ENCODE peak calls at places on chromosomes 3 and 15, in four cellular contexts. P, A, I and L are unnamed samples.

GRCh38 chr15:25061808-25062550 is 107.2 kb downstream of the SNRPN start:
- DNase-seq in P (no peak), A (no peak), I (no peak), L (no peak)

GRCh38 chr3:45021524-45021923 is 4.6 kb upstream of the CLEC3B start:
- DNase-seq in A (no peak), I (no peak), P (no peak), L (no peak)

GRCh38 chr3:64575211-64575844 is 112.5 kb downstream of the ADAMTS9 start:
- DNase-seq in P (peak), A (no peak), I (peak), L (peak)

GRCh38 chr3:61574854-61575253 is 13.5 kb downstream of the PTPRG start:
- DNase-seq in A (no peak), I (peak), P (no peak), L (peak)

GRCh38 chr3:29012011-29012410 is 268.9 kb upstream of the RBMS3 start:
- DNase-seq in P (no peak), I (no peak), A (no peak), L (no peak)

GRCh38 chr3:97010881-97011657 is 196.7 kb downstream of the EPHA6 start:
- DNase-seq in I (no peak), A (no peak), P (no peak), L (no peak)

GRCh38 chr3:99712291-99712954 is 74.0 kb downstream of the COL8A1 start:
- DNase-seq in P (no peak), A (no peak), I (no peak), L (no peak)

GRCh38 chr15:95988574-95988887 is 342.0 kb upstream of the NR2F2 start:
- DNase-seq in P (no peak), A (no peak), I (peak), L (peak)

GRCh38 chr15:62063851-62064635 is 2.7 kb upstream of the C2CD4A start:
- DNase-seq in P (no peak), I (no peak), A (no peak), L (no peak)

GRCh38 chr15:29681946-29682345 is 140.3 kb downstream of the TJP1 start:
- DNase-seq in I (no peak), A (no peak), P (no peak), L (no peak)

GRCh38 chr3:141129049-141130038 is 78.2 kb downstream of the SPSB4 start:
- DNase-seq in P (no peak), I (no peak), A (no peak), L (no peak)

GRCh38 chr15:56832125-56832524 is 86.3 kb upstream of the TCF12 start:
- DNase-seq in P (no peak), I (no peak), A (no peak), L (peak)

GRCh38 chr15:43218908-43219706 is 1.7 kb downstream of the EPB42 start:
- DNase-seq in A (no peak), I (peak), P (peak), L (no peak)

GRCh38 chr3:79019137-79019923 is 748.5 kb downstream of the ROBO1 start:
- DNase-seq in P (no peak), I (no peak), A (no peak), L (peak)

GRCh38 chr3:82293435-82293834 is 532.0 kb upstream of the GBE1 start:
- DNase-seq in I (no peak), P (no peak), A (no peak), L (no peak)

GRCh38 chr3:194162070-194162678 is 26.2 kb downstream of the HES1 start:
- DNase-seq in P (no peak), A (no peak), I (no peak), L (no peak)

GRCh38 chr3:151379083-151379734 is 5.3 kb downstream of the P2RY12 start:
- DNase-seq in A (no peak), I (peak), P (no peak), L (peak)

GRCh38 chr3:127091376-127091775 is 101.6 kb upstream of the PRR23E start:
- DNase-seq in I (no peak), P (no peak), A (no peak), L (no peak)

GRCh38 chr3:44232407-44232806 is 9.3 kb upstream of the TOPAZ1 start:
- DNase-seq in I (peak), P (no peak), A (no peak), L (no peak)

GRCh38 chr3:60708191-60708975 is 542.9 kb downstream of the FHIT start:
- DNase-seq in A (no peak), I (no peak), P (no peak), L (no peak)

GRCh38 chr15:50227076-50227475 is 38.5 kb downstream of the HDC start:
- DNase-seq in A (no peak), P (no peak), I (no peak), L (peak)

GRCh38 chr15:89500397-89501270 is 4.3 kb upstream of the RHCG start:
- DNase-seq in P (no peak), A (no peak), I (no peak), L (no peak)

GRCh38 chr3:185402561-185402960 is 39.6 kb downstream of the MAP3K13 start:
- DNase-seq in A (no peak), I (no peak), P (no peak), L (peak)

GRCh38 chr3:187269486-187269885 is 22.1 kb downstream of the MASP1 start:
- DNase-seq in P (no peak), A (no peak), I (no peak), L (no peak)

GRCh38 chr3:185796431-185797107 is 28.3 kb downstream of the IGF2BP2 start:
- DNase-seq in A (no peak), I (no peak), P (no peak), L (peak)

GRCh38 chr3:113165841-113166240 is 45.5 kb upstream of the BOC start:
- DNase-seq in A (no peak), I (no peak), P (no peak), L (no peak)

GRCh38 chr3:29771602-29772001 is 490.7 kb downstream of the RBMS3 start:
- DNase-seq in A (no peak), P (no peak), I (no peak), L (no peak)

GRCh38 chr15:84702961-84703482 is 12.9 kb downstream of the SEC11A start:
- DNase-seq in P (no peak), A (no peak), I (no peak), L (peak)

GRCh38 chr3:143775401-143775970 is 72.8 kb downstream of the SLC9A9 start:
- DNase-seq in I (peak), P (peak), A (no peak), L (peak)

GRCh38 chr3:142975316-142975995 is 12.0 kb upstream of the PAQR9 start:
- DNase-seq in P (no peak), A (no peak), I (no peak), L (no peak)

GRCh38 chr3:12796171-12797123 is at the start of gene CAND2:
- DNase-seq in P (peak), I (peak), A (no peak), L (peak)

GRCh38 chr3:3066378-3066777 is 43.8 kb downstream of the IL5RA start:
- DNase-seq in P (no peak), A (no peak), I (no peak), L (no peak)
- H3K4me3 ChIP-seq in P (no peak), A (no peak), I (no peak), L (no peak)

GRCh38 chr15:77495806-77496589 is 75.3 kb downstream of the HMG20A start:
- DNase-seq in P (no peak), I (no peak), A (no peak), L (peak)

GRCh38 chr15:77499087-77499765 is 78.5 kb downstream of the HMG20A start:
- DNase-seq in P (no peak), I (no peak), A (no peak), L (peak)

GRCh38 chr15:77496710-77497107 is 76.0 kb downstream of the HMG20A start:
- DNase-seq in P (peak), A (no peak), I (peak), L (peak)

GRCh38 chr15:77497942-77498361 is 77.3 kb downstream of the HMG20A start:
- DNase-seq in I (no peak), A (no peak), P (no peak), L (peak)

GRCh38 chr15:77497108-77497737 is 76.5 kb downstream of the HMG20A start:
- DNase-seq in I (no peak), A (no peak), P (no peak), L (peak)
- TF ChIP-seq CTCF in I (no peak), A (no peak), P (no peak), L (no peak)

GRCh38 chr15:69422336-69422895 is 8.3 kb downstream of the KIF23 start:
- DNase-seq in A (no peak), P (no peak), I (no peak), L (peak)

GRCh38 chr15:69421498-69421897 is 7.3 kb downstream of the KIF23 start:
- DNase-seq in P (no peak), A (no peak), I (no peak), L (no peak)

GRCh38 chr15:69424001-69424400 is 9.9 kb downstream of the KIF23 start:
- DNase-seq in P (no peak), A (no peak), I (no peak), L (no peak)

GRCh38 chr15:69424748-69425413 is 10.7 kb downstream of the KIF23 start:
- DNase-seq in A (no peak), I (no peak), P (no peak), L (peak)
- H3K4me3 ChIP-seq in A (no peak), I (no peak), P (no peak), L (no peak)

DNA sequence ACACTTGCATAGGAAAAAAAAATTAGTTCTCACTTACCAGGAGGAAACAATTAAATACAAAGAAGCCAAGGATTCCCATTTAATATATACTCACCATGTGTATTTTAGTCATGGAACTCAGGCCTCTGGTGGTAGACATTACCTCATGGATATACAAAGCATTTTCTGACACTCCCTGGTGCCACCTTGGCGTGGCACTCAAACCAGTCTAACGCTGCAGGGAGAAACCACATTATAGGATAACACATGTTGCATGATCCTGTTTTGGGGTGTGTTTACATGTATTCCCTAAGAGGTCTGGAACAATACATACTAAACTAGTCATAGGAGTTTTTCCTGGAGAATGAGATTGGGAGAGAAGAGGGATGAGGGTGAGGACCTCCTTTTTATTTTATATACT is 5.9 kb upstream of the RTF1 start:
- DNase-seq in A (no peak), I (no peak), P (no peak), L (no peak)
- TF ChIP-seq CTCF in A (no peak), I (no peak), P (no peak), L (no peak)

GRCh38 chr3:120652281-120652680 is 29.8 kb downstream of the HGD start:
- DNase-seq in A (no peak), I (no peak), P (no peak), L (no peak)
- H3K4me3 ChIP-seq in A (no peak), I (no peak), P (no peak), L (no peak)

DNA sequence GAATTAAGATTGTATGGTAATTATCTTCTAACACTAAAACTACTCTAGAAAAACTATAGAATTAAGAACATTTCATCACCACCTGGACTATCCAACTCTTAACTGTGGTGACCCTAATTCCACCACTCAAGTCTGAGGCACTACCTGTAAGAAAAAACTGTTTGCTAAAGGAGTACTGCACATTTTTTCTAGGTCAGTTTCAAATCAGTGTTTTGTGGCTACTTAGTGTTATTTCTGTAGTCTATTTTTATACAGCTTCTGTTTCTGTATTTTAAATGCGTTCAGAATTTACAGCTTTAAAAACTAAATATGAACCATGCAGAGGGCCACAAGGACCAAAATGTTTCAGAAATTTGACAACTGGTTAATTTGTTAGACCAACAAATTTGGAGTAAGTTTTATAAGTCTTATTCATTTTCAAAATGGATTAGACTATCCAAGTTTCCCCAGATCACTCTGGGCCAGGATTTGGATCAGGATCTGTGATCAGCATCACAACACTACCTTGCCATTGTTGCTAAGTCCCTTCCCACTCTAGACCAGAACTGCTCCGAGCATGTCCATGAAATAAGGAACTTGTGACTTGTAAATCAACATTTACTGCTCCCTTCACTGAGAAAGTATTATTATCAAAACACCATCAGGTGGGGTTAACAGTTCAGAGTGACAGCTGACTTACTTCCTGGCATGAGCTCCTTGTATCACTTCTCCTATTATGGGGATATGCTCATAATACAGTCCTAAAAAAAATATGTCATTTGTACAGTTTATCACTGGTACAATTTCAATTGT is 8.6 kb downstream of the GLT8D1 start:
- DNase-seq in P (no peak), A (no peak), I (no peak), L (no peak)
- TF ChIP-seq CTCF in P (no peak), A (no peak), I (no peak), L (no peak)

GRCh38 chr3:133578548-133579191 is 5.2 kb downstream of the CDV3 start:
- DNase-seq in I (peak), A (no peak), P (peak), L (no peak)
- H3K4me3 ChIP-seq in I (peak), A (no peak), P (no peak), L (peak)

DNA sequence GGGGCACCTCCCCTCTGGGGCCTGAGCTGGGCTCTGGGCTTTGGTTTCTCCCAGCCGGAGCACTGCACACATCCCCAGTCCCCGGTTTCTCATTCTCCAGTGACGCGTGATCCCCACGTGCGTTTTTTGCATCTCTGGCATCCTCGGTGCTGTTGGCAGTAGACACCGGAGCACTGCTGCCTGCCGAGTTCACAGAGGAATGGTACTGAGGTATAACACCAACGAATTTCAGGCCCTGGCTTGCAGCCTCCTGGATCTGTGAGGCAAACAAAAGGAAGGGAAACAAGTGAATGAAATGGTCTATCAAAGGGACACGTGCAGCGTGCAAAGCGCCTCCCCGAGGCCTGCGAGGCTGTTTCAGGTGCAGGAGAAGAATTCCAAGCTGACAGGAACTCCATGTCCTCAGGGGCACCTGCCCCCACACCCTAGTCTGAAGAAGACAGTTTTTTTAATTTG is 112.9 kb downstream of the OXNAD1 start:
- DNase-seq in A (no peak), P (no peak), I (no peak), L (no peak)
- TF ChIP-seq CTCF in A (no peak), P (peak), I (no peak), L (no peak)

GRCh38 chr3:121998030-121998580 is 23.9 kb downstream of the ILDR1 start:
- DNase-seq in P (no peak), A (no peak), I (peak), L (peak)
- H3K4me3 ChIP-seq in P (no peak), A (no peak), I (no peak), L (no peak)

GRCh38 chr3:71195492-71195891 is 388.0 kb downstream of the FOXP1 start:
- DNase-seq in A (no peak), I (no peak), P (no peak), L (peak)
- TF ChIP-seq CTCF in A (no peak), I (no peak), P (no peak), L (no peak)